ENCODE peak calls at places on chromosomes 6 and 20, in ten cellular contexts. I, J, P, M, C, Q, G, Y, F and T are unnamed samples.

GRCh38 chr20:18984238-18985200 is 170.9 kb downstream of the SCP2D1 start:
- DNase-seq in F (no peak), I (peak; percentile 83), Q (no peak), G (no peak), J (no peak), P (no peak), C (no peak), M (no peak), Y (peak; percentile 21), T (no peak)

GRCh38 chr20:17902531-17903083 is 66.0 kb downstream of the SNX5 start:
- DNase-seq in M (no peak), P (no peak), F (no peak), J (no peak), Y (no peak), I (no peak), G (no peak), Q (peak; percentile 80), C (no peak), T (no peak)

GRCh38 chr6:47922391-47922790 is 140.6 kb downstream of the OPN5 start:
- DNase-seq in Y (no peak), P (no peak), C (no peak), G (no peak), F (no peak), M (no peak), I (no peak), Q (no peak), J (peak; percentile 31), T (peak; percentile 80)

GRCh38 chr6:43938178-43939101 is 168.4 kb downstream of the VEGFA start:
- DNase-seq in C (peak; percentile 53), G (peak; percentile 28), J (no peak), Q (no peak), Y (no peak), P (no peak), F (peak; percentile 12), M (no peak), I (peak; percentile 25), T (no peak)

GRCh38 chr6:135423649-135424128 is 73.9 kb downstream of the AHI1 start:
- DNase-seq in I (no peak), C (no peak), Y (no peak), F (no peak), Q (peak; percentile 56), P (peak; percentile 61), M (no peak), J (peak; percentile 64), G (no peak), T (no peak)

GRCh38 chr20:50259705-50260479 is 69.3 kb downstream of the CEBPB start:
- DNase-seq in P (no peak), G (peak; percentile 80), Y (no peak), C (no peak), Q (no peak), I (no peak), F (peak; percentile 64), J (no peak), M (peak; percentile 51), T (no peak)

GRCh38 chr6:25958700-25959162 is 3.9 kb upstream of the TRIM38 start:
- DNase-seq in G (no peak), M (no peak), Y (no peak), J (peak; percentile 51), F (no peak), Q (no peak), C (no peak), I (no peak), P (no peak), T (no peak)

GRCh38 chr6:167590193-167590592 is 236.5 kb upstream of the AFDN start:
- DNase-seq in J (no peak), G (no peak), P (no peak), M (no peak), F (no peak), C (no peak), I (no peak), Y (no peak), Q (no peak), T (no peak)

GRCh38 chr6:170165501-170166117 is 125.3 kb downstream of the DLL1 start:
- DNase-seq in Y (no peak), P (no peak), C (peak; percentile 68), Q (no peak), G (peak; percentile 24), M (no peak), F (no peak), I (peak; percentile 70), J (no peak), T (peak; percentile 31)

GRCh38 chr20:52230406-52230805 is 38.8 kb upstream of the ZFP64 start:
- DNase-seq in Y (no peak), Q (no peak), J (no peak), G (no peak), M (no peak), C (no peak), I (no peak), F (no peak), P (peak; percentile 8), T (no peak)

GRCh38 chr20:24777746-24778145 is 171.3 kb upstream of the CST7 start:
- DNase-seq in P (no peak), C (peak; percentile 33), J (no peak), Y (no peak), F (no peak), Q (no peak), G (peak; percentile 20), I (no peak), M (no peak), T (no peak)

GRCh38 chr6:3165631-3166534 is 8.5 kb upstream of the TUBB2A start:
- DNase-seq in J (peak; percentile 19), I (no peak), M (no peak), P (peak; percentile 64), Q (no peak), F (no peak), C (no peak), Y (no peak), G (no peak), T (no peak)

GRCh38 chr20:34525342-34525708 is 9.1 kb downstream of the DYNLRB1 start:
- DNase-seq in Y (no peak), P (no peak), C (no peak), M (no peak), F (no peak), Q (no peak), G (no peak), I (no peak), J (no peak), T (no peak)

GRCh38 chr20:34525709-34526416 is 9.6 kb downstream of the DYNLRB1 start:
- DNase-seq in M (peak; percentile 69), J (peak; percentile 98), F (peak; percentile 54), P (peak; percentile 98), Q (no peak), C (no peak), Y (peak; percentile 74), I (peak; percentile 90), G (peak; percentile 81), T (peak; percentile 34)

GRCh38 chr20:34524426-34524825 is 8.2 kb downstream of the DYNLRB1 start:
- DNase-seq in C (no peak), Q (no peak), F (no peak), Y (no peak), I (no peak), G (no peak), M (no peak), P (no peak), J (no peak), T (no peak)

GRCh38 chr20:34527016-34527415 is 10.8 kb downstream of the DYNLRB1 start:
- DNase-seq in I (no peak), J (no peak), F (no peak), P (no peak), Y (no peak), G (no peak), C (no peak), Q (no peak), M (no peak), T (no peak)

GRCh38 chr20:34526466-34526865 is 10.2 kb downstream of the DYNLRB1 start:
- DNase-seq in F (no peak), G (no peak), J (peak; percentile 17), I (no peak), Y (no peak), P (no peak), M (no peak), Q (no peak), C (no peak), T (no peak)
- H3K27ac ChIP-seq in F (peak overlapping the region; percentile 72), G (peak overlapping the region; percentile 54), J (peak overlapping the region; percentile 39), I (no peak overlapping the region), Y (peak overlapping the region; percentile 71), P (peak overlapping the region; percentile 65), M (peak overlapping the region; percentile 95), Q (no peak overlapping the region), C (peak overlapping the region; percentile 33), T (peak overlapping the region; percentile 94)

GRCh38 chr20:2845607-2846006 is 5.1 kb downstream of the VPS16 start:
- DNase-seq in F (no peak), G (no peak), Y (no peak), Q (no peak), M (no peak), C (no peak), I (no peak), P (no peak), J (no peak), T (no peak)
- H3K4me3 ChIP-seq in F (no peak overlapping the region), G (no peak overlapping the region), Y (no peak overlapping the region), Q (no peak overlapping the region), M (no peak overlapping the region), C (no peak overlapping the region), I (no peak overlapping the region), P (no peak overlapping the region), J (no peak overlapping the region), T (no peak overlapping the region)

DNA sequence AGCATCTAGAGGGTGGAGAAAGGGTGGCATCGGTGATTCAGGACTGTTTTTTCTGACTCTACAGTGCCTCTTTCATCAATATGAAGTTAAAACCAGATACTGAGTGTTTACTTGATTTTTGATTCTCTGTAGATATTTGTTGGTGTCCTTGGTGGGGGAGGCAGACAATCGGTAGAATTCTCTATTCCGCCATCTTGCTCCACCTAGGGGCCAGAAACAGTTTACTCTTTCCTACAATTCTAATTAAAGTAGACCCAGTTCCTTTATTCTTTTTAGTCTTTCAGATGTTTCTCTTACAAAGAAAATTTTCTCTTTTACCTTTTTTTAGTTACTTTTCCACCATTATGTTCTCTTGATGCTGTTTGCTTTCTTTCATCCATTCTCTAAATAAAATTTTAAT is 162.1 kb upstream of the RAB32 start:
- DNase-seq in P (no peak), G (no peak), Q (no peak), J (no peak), M (no peak), I (no peak), Y (no peak), F (no peak), C (no peak), T (no peak)
- TF ChIP-seq CTCF in P (peak; percentile 49), G (no peak), Q (no peak), J (no peak), M (no peak), I (no peak), Y (no peak), F (no peak), C (no peak), T (no peak)

DNA sequence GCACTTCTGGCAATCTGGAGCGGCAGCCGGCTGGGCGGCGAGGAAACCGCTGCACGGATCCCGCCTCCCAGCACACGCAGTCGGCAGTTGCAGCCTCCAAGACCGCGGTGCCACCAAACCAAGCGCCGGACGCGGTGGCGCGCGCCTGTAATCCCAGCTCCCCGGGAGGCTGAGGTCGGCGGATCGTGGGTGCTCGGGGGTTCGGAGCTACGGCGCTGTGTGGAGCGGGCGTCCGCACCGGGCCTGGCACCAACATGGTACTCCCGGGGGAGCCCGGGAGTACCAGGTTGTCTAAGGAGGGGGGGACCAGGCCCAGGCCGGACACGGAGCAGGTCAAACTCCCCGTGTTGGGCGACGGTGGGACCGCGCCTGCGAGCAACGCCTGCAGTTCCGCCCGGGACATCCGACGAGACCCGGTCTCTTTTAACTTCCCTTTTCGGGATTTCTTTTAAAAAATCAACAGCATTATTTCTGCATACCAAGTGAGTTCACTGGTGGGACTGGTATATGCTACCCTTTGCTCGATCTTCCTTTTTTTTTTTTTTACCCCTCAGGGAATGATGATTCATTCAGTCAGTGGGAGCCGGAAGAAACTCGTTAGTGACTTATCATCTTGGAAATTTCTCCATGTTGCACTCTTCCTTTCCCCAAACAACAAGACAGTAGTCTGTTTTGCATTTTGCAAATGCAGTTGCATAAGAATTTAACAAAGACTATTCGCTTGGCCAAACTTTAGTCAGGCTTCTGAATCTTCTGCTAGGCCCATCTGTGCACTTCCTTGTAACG is 27.6 kb downstream of the ZNF311 start:
- DNase-seq in G (peak; percentile 50), Y (no peak), J (peak; percentile 40), P (peak; percentile 22), Q (no peak), F (no peak), M (no peak), I (no peak), C (peak; percentile 81), T (peak; percentile 58)
- H3K27ac ChIP-seq in G (no peak overlapping the region), Y (no peak overlapping the region), J (no peak overlapping the region), P (peak overlapping the region; percentile 40), Q (no peak overlapping the region), F (no peak overlapping the region), M (no peak overlapping the region), I (no peak overlapping the region), C (no peak overlapping the region), T (no peak overlapping the region)